ENCODE peak calls at places on chromosomes 16 and 17, in seven cellular contexts. Q, S, T, M, Z, R and Y are unnamed samples.

GRCh38 chr17:74574489-74575142 is 7.3 kb upstream of the CD300H start:
- DNase-seq in Q (no peak), S (no peak), T (no peak), M (no peak), Z (no peak), R (no peak), Y (no peak)

GRCh38 chr16:28822520-28823290 is at the start of gene ATXN2L:
- DNase-seq in Q (peak), S (peak), T (peak), M (peak), Z (peak), R (peak), Y (peak)

GRCh38 chr16:66618588-66618987 is 14.1 kb downstream of the CMTM3 start:
- DNase-seq in Q (no peak), S (no peak), T (no peak), M (peak), Z (peak), R (no peak), Y (peak)

GRCh38 chr16:61836804-61837398 is 199.3 kb downstream of the CDH8 start:
- DNase-seq in Q (no peak), S (no peak), T (peak), M (peak), Z (no peak), R (no peak), Y (no peak)

GRCh38 chr16:83441523-83441922 is 366.3 kb upstream of the HSBP1 start:
- DNase-seq in Q (no peak), S (no peak), T (no peak), M (peak), Z (no peak), R (no peak), Y (peak)

GRCh38 chr16:55773859-55774549 is 58.9 kb downstream of the CES1 start:
- DNase-seq in Q (no peak), S (no peak), T (no peak), M (peak), Z (no peak), R (no peak), Y (no peak)

GRCh38 chr17:75485688-75486087 is 29.3 kb downstream of the TMEM94 start:
- DNase-seq in Q (no peak), S (no peak), T (no peak), M (no peak), Z (no peak), R (no peak), Y (no peak)

GRCh38 chr17:73338050-73338491 is 26.3 kb upstream of the CDC42EP4 start:
- DNase-seq in Q (no peak), S (peak), T (no peak), M (peak), Z (no peak), R (no peak), Y (peak)

GRCh38 chr17:38898812-38899348 is 26.5 kb upstream of the LASP1NB start:
- DNase-seq in Q (no peak), S (no peak), T (no peak), M (peak), Z (no peak), R (peak), Y (no peak)

GRCh38 chr17:2083613-2084128 is 28.8 kb downstream of the HIC1 start:
- DNase-seq in Q (no peak), S (no peak), T (no peak), M (no peak), Z (no peak), R (no peak), Y (no peak)

GRCh38 chr16:87201052-87201451 is 116.1 kb downstream of the C16orf95 start:
- DNase-seq in Q (peak), S (no peak), T (no peak), M (peak), Z (peak), R (peak), Y (peak)

GRCh38 chr17:63042443-63042842 is 76.4 kb downstream of the TANC2 start:
- DNase-seq in Q (no peak), S (no peak), T (peak), M (no peak), Z (no peak), R (no peak), Y (no peak)

GRCh38 chr16:3793161-3793576 is 75.8 kb upstream of the TRAP1 start:
- DNase-seq in Q (peak), S (no peak), T (peak), M (peak), Z (no peak), R (peak), Y (no peak)

GRCh38 chr17:27565874-27566672 is 64.9 kb upstream of the LGALS9 start:
- DNase-seq in Q (no peak), S (no peak), T (no peak), M (peak), Z (no peak), R (no peak), Y (no peak)

GRCh38 chr16:85449195-85449884 is 163.8 kb upstream of the GSE1 start:
- DNase-seq in Q (no peak), S (no peak), T (no peak), M (no peak), Z (no peak), R (no peak), Y (no peak)

GRCh38 chr16:76932541-76933211 is 258.3 kb upstream of the MON1B start:
- DNase-seq in Q (no peak), S (no peak), T (no peak), M (peak), Z (no peak), R (no peak), Y (no peak)

GRCh38 chr17:80785477-80786178 is 206.0 kb upstream of the CHMP6 start:
- DNase-seq in Q (no peak), S (no peak), T (no peak), M (no peak), Z (no peak), R (no peak), Y (no peak)

GRCh38 chr17:34276826-34277225 is 6.8 kb downstream of the CCL7 start:
- DNase-seq in Q (no peak), S (no peak), T (no peak), M (peak), Z (no peak), R (no peak), Y (no peak)

GRCh38 chr17:34098712-34099111 is 156.4 kb upstream of the CCL2 start:
- DNase-seq in Q (no peak), S (no peak), T (no peak), M (peak), Z (no peak), R (no peak), Y (no peak)

GRCh38 chr17:42431758-42432161 is 8.7 kb upstream of the CAVIN1 start:
- DNase-seq in Q (no peak), S (no peak), T (peak), M (peak), Z (no peak), R (no peak), Y (peak)

GRCh38 chr16:55399911-55400310 is 75.9 kb downstream of the IRX6 start:
- DNase-seq in Q (no peak), S (no peak), T (no peak), M (no peak), Z (no peak), R (no peak), Y (no peak)

GRCh38 chr16:84565669-84566495 is 52.0 kb downstream of the COTL1 start:
- DNase-seq in Q (no peak), S (no peak), T (no peak), M (no peak), Z (no peak), R (no peak), Y (no peak)

GRCh38 chr16:17258077-17258599 is 212.6 kb downstream of the XYLT1 start:
- DNase-seq in Q (no peak), S (no peak), T (no peak), M (no peak), Z (no peak), R (no peak), Y (no peak)

GRCh38 chr16:11202260-11203091 is 53.5 kb downstream of the SOCS1 start:
- DNase-seq in Q (no peak), S (no peak), T (no peak), M (peak), Z (no peak), R (no peak), Y (peak)

GRCh38 chr17:45923511-45924268 is 29.3 kb downstream of the MAPT start:
- DNase-seq in Q (no peak), S (no peak), T (no peak), M (peak), Z (no peak), R (no peak), Y (peak)

GRCh38 chr17:41682611-41683010 is 6.1 kb upstream of the EIF1 start:
- DNase-seq in Q (no peak), S (no peak), T (no peak), M (no peak), Z (no peak), R (no peak), Y (no peak)

DNA sequence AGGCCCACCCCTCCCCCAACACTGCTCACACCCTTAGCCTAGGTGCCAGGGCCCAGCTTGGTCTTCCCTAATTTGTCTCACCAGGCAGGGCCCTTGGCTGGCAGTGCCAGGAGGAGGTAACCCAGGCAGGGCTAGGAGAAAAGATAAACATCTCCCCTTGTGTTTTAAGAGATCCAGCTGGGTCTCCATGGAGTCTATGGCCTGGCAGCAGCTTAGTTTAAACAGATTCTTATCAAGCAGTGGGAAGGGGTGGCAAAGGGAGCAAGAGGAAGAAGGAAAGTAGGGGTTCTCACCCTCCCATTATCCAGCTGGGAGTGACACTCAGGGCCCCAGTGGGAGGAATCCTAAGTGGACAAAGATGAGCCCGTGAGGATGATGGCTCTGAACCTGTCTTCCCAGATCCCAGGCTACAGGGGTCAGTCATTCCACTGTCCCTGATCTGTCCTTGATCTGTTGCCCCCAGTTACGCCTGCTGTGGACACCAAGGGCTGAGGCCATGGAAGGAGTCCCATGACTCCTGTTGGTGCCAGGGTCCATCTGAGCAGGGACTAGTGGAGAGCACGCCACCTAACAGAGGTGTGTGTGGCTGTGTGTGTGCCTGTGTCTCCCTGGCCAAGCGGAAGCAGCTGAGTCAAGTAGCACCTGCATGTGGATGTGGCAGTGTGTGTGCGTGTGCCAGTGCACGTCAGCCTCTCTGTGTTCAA is 47.4 kb upstream of the MEIOC start:
- DNase-seq in Q (no peak), S (peak), T (no peak), M (no peak), Z (no peak), R (no peak), Y (no peak)
- H3K4me3 ChIP-seq in Q (no peak), S (no peak), T (no peak), M (no peak), Z (no peak), R (no peak), Y (no peak)

GRCh38 chr17:11997147-11997971 is at the start of gene ZNF18:
- DNase-seq in Q (peak), S (peak), T (peak), M (peak), Z (peak), R (peak), Y (peak)
- TF ChIP-seq CTCF in Q (no peak), S (no peak), T (no peak), M (no peak), Z (no peak), R (no peak), Y (no peak)

GRCh38 chr17:8151641-8152111 is 528 bp downstream of the PER1 start:
- DNase-seq in Q (peak), S (no peak), T (peak), M (peak), Z (peak), R (peak), Y (peak)

GRCh38 chr17:8151120-8151640 is 1.0 kb downstream of the PER1 start:
- DNase-seq in Q (peak), S (peak), T (peak), M (peak), Z (peak), R (peak), Y (peak)

GRCh38 chr17:8152981-8153549 is 861 bp upstream of the PER1 start:
- DNase-seq in Q (peak), S (no peak), T (no peak), M (no peak), Z (peak), R (no peak), Y (no peak)

GRCh38 chr17:8153550-8153956 is 1.3 kb upstream of the PER1 start:
- DNase-seq in Q (peak), S (no peak), T (peak), M (peak), Z (peak), R (peak), Y (peak)

GRCh38 chr17:8152112-8152775 is at the start of gene PER1:
- DNase-seq in Q (peak), S (peak), T (peak), M (peak), Z (peak), R (peak), Y (peak)
- H3K4me3 ChIP-seq in Q (peak), S (peak), T (peak), M (peak), Z (no peak), R (peak), Y (peak)

DNA sequence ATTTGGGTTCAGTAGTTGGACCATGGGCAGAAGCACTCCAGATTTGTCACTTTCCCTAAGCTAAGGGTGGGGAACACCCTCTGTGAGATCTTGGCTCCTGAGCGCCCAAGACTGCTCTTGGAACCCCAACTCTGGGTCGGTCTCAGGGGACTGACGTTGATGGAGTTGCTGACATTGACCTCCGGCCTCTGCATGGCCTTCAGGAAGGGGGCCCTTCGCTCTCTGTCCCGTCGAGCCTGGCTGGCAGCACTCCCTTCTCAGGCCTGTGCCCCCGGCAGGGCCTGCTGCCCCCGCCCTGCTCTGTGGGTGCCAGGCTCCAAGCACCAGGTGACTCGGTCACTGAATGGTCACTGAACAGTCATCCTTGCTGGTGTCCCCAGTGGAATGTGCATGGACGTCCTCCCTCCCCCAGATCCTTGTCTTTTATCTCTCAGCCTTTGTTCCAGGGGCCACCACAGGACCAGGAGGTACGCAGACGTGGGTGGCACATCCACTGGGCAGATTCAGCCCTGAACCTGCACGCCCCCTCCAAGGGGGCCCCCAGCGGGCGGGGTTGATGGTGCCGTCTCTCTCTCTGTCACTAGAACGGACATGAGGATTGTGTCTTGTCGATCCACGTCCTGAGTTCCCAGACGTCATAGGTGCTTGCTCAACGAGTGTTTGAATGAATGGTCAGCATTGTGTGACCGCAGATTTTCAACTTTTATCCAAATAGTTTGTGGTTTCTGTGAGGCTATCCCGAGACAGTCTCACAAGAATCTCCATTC is 314.5 kb downstream of the SEC14L1 start:
- DNase-seq in Q (no peak), S (no peak), T (no peak), M (peak), Z (no peak), R (no peak), Y (no peak)
- TF ChIP-seq CTCF in Q (no peak), S (no peak), T (no peak), M (no peak), Z (no peak), R (no peak), Y (no peak)

DNA sequence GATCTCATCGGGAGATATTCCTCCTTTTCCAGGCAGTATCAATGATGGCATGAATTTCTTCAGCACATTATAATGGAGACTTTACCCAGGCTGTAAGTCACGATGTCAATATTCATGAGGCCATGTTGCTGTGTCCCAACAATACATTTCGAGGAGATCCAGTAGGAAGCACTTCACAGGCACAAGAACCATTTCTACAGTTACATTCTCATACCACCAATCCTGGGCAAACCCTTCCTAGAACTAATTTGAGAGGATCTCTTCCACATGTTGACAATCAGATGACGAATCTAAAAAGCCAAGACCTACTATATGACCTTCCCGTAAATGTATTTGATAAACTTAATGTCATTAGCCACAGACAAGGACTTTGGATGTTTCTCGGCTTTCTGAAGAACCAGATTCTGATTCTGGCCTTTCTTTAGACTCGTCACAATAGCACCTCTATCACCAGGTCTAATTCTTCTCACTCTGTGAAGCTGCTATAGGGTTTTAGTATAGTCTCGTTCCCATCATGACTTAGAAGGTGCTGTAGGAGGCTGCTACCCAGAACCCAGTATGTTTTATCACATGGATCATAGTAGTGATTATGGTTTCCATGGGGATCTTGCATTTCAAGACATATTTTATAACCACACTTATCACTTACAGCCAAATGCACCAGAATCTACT is 40.2 kb downstream of the C16orf87 start:
- DNase-seq in Q (no peak), S (no peak), T (no peak), M (no peak), Z (no peak), R (no peak), Y (no peak)
- H3K4me3 ChIP-seq in Q (peak), S (no peak), T (peak), M (no peak), Z (no peak), R (peak), Y (peak)